ENCODE peak calls at places on chromosomes 5 and 9, in nine cellular contexts. One of them, this sample, is unnamed.

GRCh38 chr5:34698754-34699153 is 42.6 kb downstream of the RAI14 start:
- DNase-seq in body of pancreas: no peak
- DNase-seq in cardiac fibroblast: no peak
- DNase-seq in endodermal cell: peak; percentile 40
- DNase-seq in ureter: no peak
- DNase-seq in NCI-H510A treated with DMSO at 0.1 percent for 48 hours: no peak
- DNase-seq in activated naive CD4-positive, alpha-beta T cell: no peak
- DNase-seq in NCI-H1092: no peak
- DNase-seq in Peyer's patch: no peak
- DNase-seq in this sample: no peak

GRCh38 chr5:151868451-151868850 is 56.2 kb downstream of the GLRA1 start:
- DNase-seq in NCI-H1092: no peak
- DNase-seq in endodermal cell: no peak
- DNase-seq in cardiac fibroblast: no peak
- DNase-seq in NCI-H510A treated with DMSO at 0.1 percent for 48 hours: no peak
- DNase-seq in activated naive CD4-positive, alpha-beta T cell: no peak
- DNase-seq in ureter: no peak
- DNase-seq in Peyer's patch: no peak
- DNase-seq in body of pancreas: no peak
- DNase-seq in this sample: no peak

GRCh38 chr9:21252727-21253547 is 13.1 kb upstream of the IFNA14 start:
- DNase-seq in body of pancreas: no peak
- DNase-seq in activated naive CD4-positive, alpha-beta T cell: no peak
- DNase-seq in ureter: no peak
- DNase-seq in NCI-H510A treated with DMSO at 0.1 percent for 48 hours: no peak
- DNase-seq in Peyer's patch: no peak
- DNase-seq in endodermal cell: no peak
- DNase-seq in NCI-H1092: no peak
- DNase-seq in cardiac fibroblast: peak; percentile 51
- DNase-seq in this sample: no peak

GRCh38 chr5:1255081-1255561 is 29.9 kb downstream of the SLC6A18 start:
- DNase-seq in activated naive CD4-positive, alpha-beta T cell: no peak
- DNase-seq in Peyer's patch: no peak
- DNase-seq in cardiac fibroblast: no peak
- DNase-seq in NCI-H510A treated with DMSO at 0.1 percent for 48 hours: no peak
- DNase-seq in body of pancreas: no peak
- DNase-seq in ureter: no peak
- DNase-seq in endodermal cell: no peak
- DNase-seq in NCI-H1092: no peak
- DNase-seq in this sample: no peak

GRCh38 chr9:89563511-89564256 is 41.1 kb upstream of the GADD45G start:
- DNase-seq in activated naive CD4-positive, alpha-beta T cell: no peak
- DNase-seq in NCI-H1092: no peak
- DNase-seq in Peyer's patch: no peak
- DNase-seq in cardiac fibroblast: no peak
- DNase-seq in ureter: no peak
- DNase-seq in NCI-H510A treated with DMSO at 0.1 percent for 48 hours: no peak
- DNase-seq in body of pancreas: no peak
- DNase-seq in endodermal cell: no peak
- DNase-seq in this sample: no peak

GRCh38 chr9:133999866-134000265 is 7.7 kb upstream of the VAV2 start:
- DNase-seq in NCI-H1092: no peak
- DNase-seq in Peyer's patch: no peak
- DNase-seq in endodermal cell: no peak
- DNase-seq in cardiac fibroblast: no peak
- DNase-seq in body of pancreas: no peak
- DNase-seq in activated naive CD4-positive, alpha-beta T cell: no peak
- DNase-seq in ureter: no peak
- DNase-seq in NCI-H510A treated with DMSO at 0.1 percent for 48 hours: no peak
- DNase-seq in this sample: no peak

GRCh38 chr9:134453776-134454175 is 127.5 kb downstream of the RXRA start:
- DNase-seq in endodermal cell: no peak
- DNase-seq in NCI-H1092: no peak
- DNase-seq in NCI-H510A treated with DMSO at 0.1 percent for 48 hours: no peak
- DNase-seq in Peyer's patch: no peak
- DNase-seq in activated naive CD4-positive, alpha-beta T cell: no peak
- DNase-seq in cardiac fibroblast: no peak
- DNase-seq in ureter: no peak
- DNase-seq in body of pancreas: no peak
- DNase-seq in this sample: no peak

GRCh38 chr5:9774472-9775079 is 144.4 kb upstream of the TAS2R1 start:
- DNase-seq in cardiac fibroblast: peak; percentile 83
- DNase-seq in activated naive CD4-positive, alpha-beta T cell: no peak
- DNase-seq in ureter: no peak
- DNase-seq in NCI-H510A treated with DMSO at 0.1 percent for 48 hours: no peak
- DNase-seq in endodermal cell: peak; percentile 71
- DNase-seq in Peyer's patch: no peak
- DNase-seq in body of pancreas: no peak
- DNase-seq in NCI-H1092: no peak
- DNase-seq in this sample: no peak

GRCh38 chr5:107314330-107314729 is 356.4 kb downstream of the EFNA5 start:
- DNase-seq in body of pancreas: no peak
- DNase-seq in Peyer's patch: no peak
- DNase-seq in NCI-H510A treated with DMSO at 0.1 percent for 48 hours: no peak
- DNase-seq in endodermal cell: no peak
- DNase-seq in NCI-H1092: no peak
- DNase-seq in activated naive CD4-positive, alpha-beta T cell: no peak
- DNase-seq in ureter: no peak
- DNase-seq in cardiac fibroblast: no peak
- DNase-seq in this sample: no peak

GRCh38 chr9:87887661-87888480 is 5.2 kb downstream of the SPATA31E1 start:
- DNase-seq in NCI-H1092: no peak
- DNase-seq in body of pancreas: no peak
- DNase-seq in Peyer's patch: no peak
- DNase-seq in activated naive CD4-positive, alpha-beta T cell: no peak
- DNase-seq in ureter: peak; percentile 33
- DNase-seq in endodermal cell: no peak
- DNase-seq in NCI-H510A treated with DMSO at 0.1 percent for 48 hours: no peak
- DNase-seq in cardiac fibroblast: no peak
- DNase-seq in this sample: no peak

GRCh38 chr5:92424785-92425426 is 1041.8 kb upstream of the ARRDC3 start:
- DNase-seq in cardiac fibroblast: no peak
- DNase-seq in NCI-H510A treated with DMSO at 0.1 percent for 48 hours: no peak
- DNase-seq in Peyer's patch: no peak
- DNase-seq in ureter: no peak
- DNase-seq in endodermal cell: no peak
- DNase-seq in activated naive CD4-positive, alpha-beta T cell: no peak
- DNase-seq in body of pancreas: no peak
- DNase-seq in NCI-H1092: no peak
- DNase-seq in this sample: no peak

GRCh38 chr5:10797246-10797645 is 36.2 kb upstream of the DAP start:
- DNase-seq in Peyer's patch: no peak
- DNase-seq in NCI-H510A treated with DMSO at 0.1 percent for 48 hours: no peak
- DNase-seq in body of pancreas: no peak
- DNase-seq in NCI-H1092: no peak
- DNase-seq in activated naive CD4-positive, alpha-beta T cell: no peak
- DNase-seq in ureter: no peak
- DNase-seq in cardiac fibroblast: peak; percentile 48
- DNase-seq in endodermal cell: no peak
- DNase-seq in this sample: no peak